ENCODE peak calls at places on chromosomes 5 and 9, in seven cellular contexts. W, A, G, K, D, P and Q are unnamed samples.

GRCh38 chr5:124963236-124963929 is 216.9 kb upstream of the ZNF608 start:
- DNase-seq in W (peak; percentile 51), A (no peak), G (peak; percentile 57), K (no peak), D (peak; percentile 87), P (no peak), Q (no peak)

GRCh38 chr9:134475051-134475790 is 149.0 kb downstream of the RXRA start:
- DNase-seq in W (peak; percentile 34), A (peak; percentile 63), G (peak; percentile 81), K (peak; percentile 58), D (no peak), P (peak; percentile 71), Q (peak; percentile 65)

GRCh38 chr5:108536321-108536720 is 154.4 kb upstream of the FBXL17 start:
- DNase-seq in W (no peak), A (no peak), G (no peak), K (no peak), D (no peak), P (no peak), Q (no peak)

GRCh38 chr9:27629425-27629824 is 56.1 kb upstream of the C9orf72 start:
- DNase-seq in W (no peak), A (no peak), G (no peak), K (no peak), D (no peak), P (no peak), Q (no peak)

GRCh38 chr5:59760798-59761348 is 132.7 kb downstream of the PDE4D start:
- DNase-seq in W (no peak), A (no peak), G (peak; percentile 75), K (no peak), D (peak; percentile 82), P (no peak), Q (no peak)

GRCh38 chr5:166562246-166562645 is 1729.2 kb upstream of the WWC1 start:
- DNase-seq in W (no peak), A (no peak), G (no peak), K (no peak), D (no peak), P (no peak), Q (no peak)

GRCh38 chr9:93231121-93231694 is 47.3 kb downstream of the WNK2 start:
- DNase-seq in W (peak; percentile 63), A (peak; percentile 76), G (no peak), K (no peak), D (peak; percentile 50), P (peak; percentile 69), Q (no peak)

GRCh38 chr5:66356011-66356565 is 212.0 kb downstream of the SREK1 start:
- DNase-seq in W (no peak), A (no peak), G (peak; percentile 40), K (no peak), D (no peak), P (no peak), Q (no peak)

GRCh38 chr5:149404746-149405549 is 25.9 kb upstream of the IL17B start:
- DNase-seq in W (no peak), A (no peak), G (peak; percentile 88), K (no peak), D (peak; percentile 59), P (no peak), Q (no peak)

GRCh38 chr5:163437309-163438182 is at the start of gene CCNG1:
- DNase-seq in W (peak; percentile 95), A (peak; percentile 96), G (peak; percentile 96), K (peak; percentile 84), D (peak; percentile 91), P (peak; percentile 96), Q (peak; percentile 80)

GRCh38 chr9:129280236-129281231 is 102.5 kb upstream of the IER5L start:
- DNase-seq in W (no peak), A (peak; percentile 4), G (no peak), K (no peak), D (no peak), P (peak; percentile 35), Q (no peak)

GRCh38 chr9:95435074-95435728 is 81.6 kb downstream of the PTCH1 start:
- DNase-seq in W (no peak), A (no peak), G (no peak), K (no peak), D (no peak), P (no peak), Q (no peak)

GRCh38 chr5:10288600-10289213 is 19.0 kb downstream of the CMBL start:
- DNase-seq in W (peak; percentile 76), A (peak; percentile 95), G (no peak), K (no peak), D (peak; percentile 95), P (peak; percentile 87), Q (no peak)

GRCh38 chr5:144265643-144266042 is 95.0 kb downstream of the KCTD16 start:
- DNase-seq in W (no peak), A (no peak), G (no peak), K (no peak), D (no peak), P (no peak), Q (no peak)

GRCh38 chr5:172733179-172733973 is 37.6 kb downstream of the DUSP1 start:
- DNase-seq in W (no peak), A (peak; percentile 79), G (peak; percentile 98), K (no peak), D (peak; percentile 89), P (peak; percentile 78), Q (no peak)

GRCh38 chr5:123441408-123441807 is 18.2 kb upstream of the CEP120 start:
- DNase-seq in W (no peak), A (no peak), G (no peak), K (no peak), D (no peak), P (no peak), Q (no peak)

GRCh38 chr9:20292002-20292401 is 330.3 kb downstream of the MLLT3 start:
- DNase-seq in W (peak; percentile 60), A (no peak), G (peak; percentile 71), K (no peak), D (no peak), P (no peak), Q (no peak)

GRCh38 chr9:135255843-135256567 is 168.5 kb downstream of the OLFM1 start:
- DNase-seq in W (peak; percentile 4), A (no peak), G (no peak), K (no peak), D (no peak), P (peak; percentile 39), Q (no peak)

GRCh38 chr9:137138701-137139467 is at the start of gene GRIN1:
- DNase-seq in W (peak; percentile 29), A (no peak), G (no peak), K (no peak), D (no peak), P (no peak), Q (peak; percentile 32)

GRCh38 chr9:78158286-78158685 is 77.6 kb upstream of the CEP78 start:
- DNase-seq in W (no peak), A (no peak), G (no peak), K (no peak), D (no peak), P (no peak), Q (no peak)

GRCh38 chr9:126485662-126486061 is 128.1 kb upstream of the LMX1B start:
- DNase-seq in W (no peak), A (no peak), G (no peak), K (no peak), D (no peak), P (no peak), Q (no peak)

GRCh38 chr9:69768716-69769115 is 8.9 kb upstream of the PTAR1 start:
- DNase-seq in W (no peak), A (no peak), G (peak; percentile 28), K (no peak), D (no peak), P (no peak), Q (no peak)

GRCh38 chr5:96006291-96006690 is 44.6 kb upstream of the ELL2 start:
- DNase-seq in W (no peak), A (no peak), G (no peak), K (no peak), D (no peak), P (no peak), Q (no peak)

GRCh38 chr9:35114113-35114847 is 1.4 kb downstream of the ATOSB start:
- DNase-seq in W (peak; percentile 88), A (peak; percentile 88), G (peak; percentile 98), K (peak; percentile 82), D (peak; percentile 50), P (peak; percentile 89), Q (peak; percentile 65)

GRCh38 chr9:70352356-70352755 is 62.1 kb downstream of the KLF9 start:
- DNase-seq in W (no peak), A (no peak), G (peak; percentile 68), K (no peak), D (no peak), P (no peak), Q (no peak)

GRCh38 chr5:5480481-5481111 is 58.1 kb downstream of the ICE1 start:
- DNase-seq in W (no peak), A (no peak), G (no peak), K (no peak), D (no peak), P (no peak), Q (no peak)
- H3K36me3 ChIP-seq in W (peaks cover 25% of the 10 kb centered on the region), A (no peaks in the 10 kb centered on the region), G (peaks cover 3% of the 10 kb centered on the region), K (no peaks in the 10 kb centered on the region), D (peaks cover 10% of the 10 kb centered on the region), P (peaks cover 47% of the 10 kb centered on the region), Q (peaks cover 11% of the 10 kb centered on the region)

DNA sequence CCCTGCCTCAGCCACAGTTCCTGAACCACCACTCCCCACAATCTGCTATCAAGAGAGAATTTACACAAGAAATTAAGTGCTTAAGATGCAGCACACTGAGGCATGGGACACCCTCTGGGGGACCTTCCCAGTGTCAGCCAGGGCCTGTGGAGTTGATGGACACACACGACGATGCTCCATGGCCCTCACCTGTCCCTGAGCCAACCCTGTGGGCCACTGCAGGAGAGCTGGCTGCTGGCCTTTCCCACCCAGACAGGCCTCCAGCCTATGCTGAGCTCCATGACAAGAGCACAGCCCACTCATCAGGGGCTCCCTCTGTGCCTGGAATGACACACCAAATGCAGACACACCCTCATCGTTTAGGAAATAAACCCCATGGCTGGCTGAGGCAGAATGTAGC is 124.6 kb downstream of the ADAMTS16 start:
- DNase-seq in W (no peak), A (no peak), G (no peak), K (no peak), D (no peak), P (no peak), Q (no peak)
- H3K4me3 ChIP-seq in W (no peak overlapping the region), A (no peak overlapping the region), G (no peak overlapping the region), K (no peak overlapping the region), D (no peak overlapping the region), P (no peak overlapping the region), Q (no peak overlapping the region)

DNA sequence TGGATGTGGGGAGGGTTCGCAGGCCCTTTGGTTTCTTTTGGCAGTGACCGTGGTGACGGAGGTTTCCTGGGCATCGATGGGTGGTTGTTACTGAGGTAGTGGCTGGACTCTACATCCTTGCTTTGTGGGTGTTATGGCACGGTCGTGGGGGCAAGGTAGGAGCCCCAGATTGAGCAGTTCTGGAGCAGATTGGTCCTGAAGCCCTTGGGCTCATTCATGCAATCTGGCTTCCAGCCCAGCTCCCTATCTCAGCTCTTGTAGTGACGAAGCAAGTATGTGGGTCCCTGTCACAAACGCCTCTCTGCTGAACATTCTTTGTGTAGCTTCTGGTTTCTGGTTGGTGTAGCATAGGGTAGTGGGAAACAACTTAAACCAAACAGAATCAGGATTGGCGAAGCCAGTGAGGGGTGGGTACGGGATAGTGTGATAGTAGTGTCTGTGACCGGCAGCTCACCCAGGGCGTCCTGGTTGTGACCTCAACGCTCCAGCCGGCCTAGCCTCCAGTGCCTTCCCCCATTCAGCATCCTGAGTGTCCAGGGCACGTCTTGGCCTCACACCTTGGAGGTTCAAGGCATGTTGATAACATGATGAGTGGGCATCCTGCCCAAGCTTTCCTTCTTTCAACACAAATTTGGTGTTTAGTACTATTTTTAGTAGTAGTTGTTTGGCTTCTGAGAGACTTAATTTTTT is 2.9 kb downstream of the NDUFS6 start:
- DNase-seq in W (no peak), A (no peak), G (no peak), K (no peak), D (no peak), P (no peak), Q (no peak)
- H3K36me3 ChIP-seq in W (peaks cover 66% of the 10 kb centered on the region), A (peaks cover 6% of the 10 kb centered on the region), G (peaks cover 26% of the 10 kb centered on the region), K (peaks cover 7% of the 10 kb centered on the region), D (peaks cover 61% of the 10 kb centered on the region), P (peaks cover 66% of the 10 kb centered on the region), Q (peaks cover 39% of the 10 kb centered on the region)

GRCh38 chr5:135062216-135063055 is 28.4 kb upstream of the PITX1 start:
- DNase-seq in W (peak; percentile 5), A (no peak), G (no peak), K (no peak), D (no peak), P (no peak), Q (no peak)
- H3K4me3 ChIP-seq in W (no peak overlapping the region), A (no peak overlapping the region), G (no peak overlapping the region), K (no peak overlapping the region), D (no peak overlapping the region), P (no peak overlapping the region), Q (no peak overlapping the region)